ENCODE peak calls at places on chromosomes 5 and 9, in five cellular contexts. J is EL, U is cardiac septum, B is KG1, S is AG10803. D is an unnamed sample.

GRCh38 chr9:112186695-112187094 is 11.6 kb upstream of the SUSD1 start:
- DNase-seq in J (no peak), U (no peak), B (no peak), S (no peak), D (no peak)

GRCh38 chr9:76891874-76892273 is 14.0 kb downstream of the PRUNE2 start:
- DNase-seq in J (no peak), U (no peak), B (no peak), S (no peak), D (no peak)

GRCh38 chr5:158855510-158855909 is 244.2 kb downstream of the EBF1 start:
- DNase-seq in J (no peak), U (no peak), B (no peak), S (no peak), D (no peak)

GRCh38 chr9:99069075-99069474 is 35.8 kb upstream of the TGFBR1 start:
- DNase-seq in J (no peak), U (no peak), B (no peak), S (no peak), D (no peak)

GRCh38 chr9:125993423-125993935 is 246.3 kb downstream of the PBX3 start:
- DNase-seq in J (no peak), U (no peak), B (no peak), S (no peak), D (no peak)

GRCh38 chr5:37111426-37112382 is 137.5 kb downstream of the CPLANE1 start:
- DNase-seq in J (no peak), U (no peak), B (peak), S (no peak), D (no peak)

GRCh38 chr5:38845555-38846378 is at the start of gene OSMR:
- DNase-seq in J (peak), U (peak), B (no peak), S (peak), D (peak)

GRCh38 chr9:14106699-14107098 is 207.2 kb downstream of the NFIB start:
- DNase-seq in J (no peak), U (no peak), B (no peak), S (no peak), D (no peak)

GRCh38 chr5:40694433-40694832 is 14.7 kb downstream of the PTGER4 start:
- DNase-seq in J (no peak), U (no peak), B (no peak), S (no peak), D (no peak)

GRCh38 chr5:116574682-116575634 is at the start of gene SEMA6A:
- DNase-seq in J (peak), U (peak), B (peak), S (peak), D (peak)

GRCh38 chr5:14357441-14357840 is 214.3 kb downstream of the TRIO start:
- DNase-seq in J (no peak), U (no peak), B (no peak), S (no peak), D (no peak)

GRCh38 chr9:98064623-98065392 is 8.3 kb downstream of the NANS start:
- DNase-seq in J (no peak), U (no peak), B (no peak), S (no peak), D (no peak)

GRCh38 chr9:95438958-95439357 is 77.8 kb downstream of the PTCH1 start:
- DNase-seq in J (no peak), U (no peak), B (no peak), S (no peak), D (no peak)

GRCh38 chr9:93684161-93684765 is 107.9 kb downstream of the PHF2 start:
- DNase-seq in J (no peak), U (no peak), B (no peak), S (no peak), D (no peak)

GRCh38 chr9:33340186-33340585 is 49.9 kb downstream of the NFX1 start:
- DNase-seq in J (no peak), U (no peak), B (no peak), S (no peak), D (no peak)

GRCh38 chr5:148268556-148268955 is at the start of gene SPINK13:
- DNase-seq in J (peak), U (no peak), B (no peak), S (peak), D (peak)

GRCh38 chr9:81861644-81862043 is 66.6 kb upstream of the SPATA31D4 start:
- DNase-seq in J (peak), U (no peak), B (no peak), S (peak), D (peak)

GRCh38 chr5:117295941-117296340 is 721.3 kb upstream of the SEMA6A start:
- DNase-seq in J (peak), U (no peak), B (no peak), S (no peak), D (no peak)

GRCh38 chr9:69218166-69218565 is 44.1 kb downstream of the TJP2 start:
- DNase-seq in J (no peak), U (no peak), B (no peak), S (no peak), D (no peak)

GRCh38 chr5:69522035-69522434 is 29.4 kb downstream of the OCLN start:
- DNase-seq in J (no peak), U (no peak), B (no peak), S (no peak), D (no peak)

GRCh38 chr5:171131499-171131898 is 177.5 kb upstream of the TLX3 start:
- DNase-seq in J (no peak), U (no peak), B (no peak), S (no peak), D (no peak)

GRCh38 chr9:19232117-19232829 is 1.8 kb downstream of the DENND4C start:
- DNase-seq in J (peak), U (no peak), B (no peak), S (peak), D (no peak)

GRCh38 chr9:76562511-76562911 is 103.5 kb downstream of the GCNT1 start:
- DNase-seq in J (peak), U (no peak), B (no peak), S (peak), D (peak)

D was measured in brain microvascular endothelial cell.